ENCODE peak calls at places on chromosome 21, in ten cellular contexts. I, V, H, L, K, X, N, D, E and F are unnamed samples.

GRCh38 chr21:36628096-36628495 is 70.8 kb upstream of the SIM2 start:
- DNase-seq in I (no peak), K (no peak), N (no peak), E (no peak), X (no peak), H (no peak), L (no peak), D (no peak), V (no peak), F (no peak)

GRCh38 chr21:39097981-39098380 is 85.3 kb downstream of the PSMG1 start:
- DNase-seq in V (no peak), D (no peak), K (no peak), H (no peak), L (no peak), I (no peak), N (no peak), X (no peak), E (no peak), F (no peak)

GRCh38 chr21:25735895-25736597 is 1.3 kb downstream of the GABPA start:
- DNase-seq in I (no peak), D (peak), N (no peak), L (no peak), K (peak), H (no peak), E (peak), V (no peak), X (peak), F (no peak)

GRCh38 chr21:33238565-33239255 is 9.0 kb downstream of the IFNAR2 start:
- DNase-seq in N (peak), V (no peak), D (no peak), I (no peak), L (no peak), H (no peak), X (no peak), E (no peak), K (no peak), F (no peak)

GRCh38 chr21:37915941-37916794 is at the start of gene KCNJ6:
- DNase-seq in H (peak), K (peak), L (peak), I (no peak), V (no peak), D (peak), E (peak), X (peak), N (no peak), F (no peak)

GRCh38 chr21:42307106-42307505 is 8.1 kb downstream of the TFF3 start:
- DNase-seq in I (no peak), N (no peak), L (no peak), H (no peak), E (no peak), K (no peak), D (no peak), V (no peak), X (no peak), F (no peak)

GRCh38 chr21:29145354-29145782 is 14.9 kb downstream of the MAP3K7CL start:
- DNase-seq in E (peak), I (no peak), K (peak), X (peak), V (no peak), H (no peak), L (no peak), D (peak), N (no peak), F (no peak)

GRCh38 chr21:16913010-16913409 is 599.8 kb upstream of the CXADR start:
- DNase-seq in I (no peak), V (no peak), H (no peak), K (no peak), X (no peak), N (no peak), E (no peak), D (no peak), L (no peak), F (no peak)

GRCh38 chr21:41752231-41752681 is 14.6 kb downstream of the RIPK4 start:
- DNase-seq in L (no peak), E (peak), H (no peak), X (peak), K (no peak), N (no peak), D (peak), V (no peak), I (no peak), F (no peak)

GRCh38 chr21:46368533-46369285 is 44.8 kb downstream of the PCNT start:
- DNase-seq in V (no peak), N (no peak), H (no peak), E (no peak), K (no peak), D (no peak), L (no peak), X (no peak), I (no peak), F (no peak)

GRCh38 chr21:37365657-37366487 is 701 bp upstream of the DYRK1A start:
- DNase-seq in D (no peak), X (peak), L (peak), H (peak), V (no peak), E (peak), I (no peak), N (peak), K (peak), F (no peak)

GRCh38 chr21:24045775-24046215 is 1561.5 kb downstream of the MRPL39 start:
- DNase-seq in N (peak), L (peak), V (no peak), K (peak), I (no peak), D (no peak), H (no peak), X (peak), E (no peak), F (no peak)

GRCh38 chr21:35508389-35508888 is 459.3 kb upstream of the RUNX1 start:
- DNase-seq in K (no peak), E (peak), X (peak), I (no peak), L (no peak), N (peak), D (peak), V (no peak), H (peak), F (no peak)

GRCh38 chr21:35476616-35477395 is 427.7 kb upstream of the RUNX1 start:
- DNase-seq in X (peak), L (no peak), E (peak), V (no peak), I (no peak), K (no peak), H (no peak), D (no peak), N (no peak), F (no peak)

GRCh38 chr21:29664615-29665014 is 275.2 kb downstream of the GRIK1 start:
- DNase-seq in I (no peak), V (no peak), N (no peak), H (no peak), L (no peak), D (no peak), X (no peak), K (no peak), E (no peak), F (no peak)

GRCh38 chr21:31117046-31117916 is 79.0 kb upstream of the KRTAP19-8 start:
- DNase-seq in V (no peak), I (no peak), N (no peak), X (peak), L (no peak), K (no peak), E (peak), H (no peak), D (peak), F (no peak)

GRCh38 chr21:45787371-45787770 is 143.8 kb downstream of the PCBP3 start:
- DNase-seq in H (no peak), D (no peak), L (no peak), N (no peak), V (no peak), X (no peak), E (no peak), K (no peak), I (no peak), F (no peak)

GRCh38 chr21:42220138-42220701 is 1.3 kb downstream of the ABCG1 start:
- DNase-seq in H (no peak), V (peak), I (peak), E (peak), L (peak), K (no peak), N (peak), X (peak), D (peak), F (no peak)

GRCh38 chr21:40165671-40166070 is 298.4 kb downstream of the PCP4 start:
- DNase-seq in N (no peak), I (no peak), D (no peak), H (no peak), L (no peak), V (no peak), E (no peak), K (no peak), X (no peak), F (no peak)